ENCODE peak calls at places on chromosomes 12 and 14, in six cellular contexts. One of them, this sample, is unnamed.

GRCh38 chr14:23078692-23079116 is 16.2 kb downstream of the ACIN1 start:
- DNase-seq in neural progenitor cell: no peak
- DNase-seq in MM.1S: no peak
- DNase-seq in HepG2: peak; percentile 76
- DNase-seq in PC-3: peak; percentile 96
- DNase-seq in endothelial cell of umbilical vein: peak; percentile 82
- DNase-seq in this sample: peak; percentile 94

GRCh38 chr12:63163542-63163941 is 12.5 kb upstream of the AVPR1A start:
- DNase-seq in endothelial cell of umbilical vein: no peak
- DNase-seq in HepG2: no peak
- DNase-seq in neural progenitor cell: no peak
- DNase-seq in MM.1S: no peak
- DNase-seq in PC-3: no peak
- DNase-seq in this sample: no peak

GRCh38 chr14:90455100-90455571 is 58.3 kb downstream of the CALM1 start:
- DNase-seq in HepG2: no peak
- DNase-seq in PC-3: no peak
- DNase-seq in neural progenitor cell: peak; percentile 55
- DNase-seq in MM.1S: no peak
- DNase-seq in endothelial cell of umbilical vein: no peak
- DNase-seq in this sample: no peak

GRCh38 chr14:68113328-68113930 is 293.9 kb downstream of the RAD51B start:
- DNase-seq in HepG2: no peak
- DNase-seq in PC-3: no peak
- DNase-seq in neural progenitor cell: no peak
- DNase-seq in endothelial cell of umbilical vein: no peak
- DNase-seq in MM.1S: no peak
- DNase-seq in this sample: no peak

GRCh38 chr14:36510078-36510799 is 9.8 kb downstream of the NKX2-1 start:
- DNase-seq in neural progenitor cell: peak; percentile 73
- DNase-seq in HepG2: no peak
- DNase-seq in PC-3: no peak
- DNase-seq in MM.1S: no peak
- DNase-seq in endothelial cell of umbilical vein: no peak
- DNase-seq in this sample: no peak

GRCh38 chr14:76551906-76552305 is 176.0 kb downstream of the ESRRB start:
- DNase-seq in neural progenitor cell: no peak
- DNase-seq in PC-3: no peak
- DNase-seq in HepG2: no peak
- DNase-seq in MM.1S: no peak
- DNase-seq in endothelial cell of umbilical vein: no peak
- DNase-seq in this sample: peak; percentile 46

GRCh38 chr14:100140452-100141132 is 18.9 kb downstream of the DEGS2 start:
- DNase-seq in MM.1S: no peak
- DNase-seq in HepG2: peak; percentile 82
- DNase-seq in endothelial cell of umbilical vein: peak; percentile 81
- DNase-seq in PC-3: no peak
- DNase-seq in neural progenitor cell: peak; percentile 88
- DNase-seq in this sample: no peak

GRCh38 chr12:116194935-116195431 is 82.5 kb downstream of the MED13L start:
- DNase-seq in HepG2: no peak
- DNase-seq in endothelial cell of umbilical vein: no peak
- DNase-seq in MM.1S: peak; percentile 73
- DNase-seq in neural progenitor cell: no peak
- DNase-seq in PC-3: no peak
- DNase-seq in this sample: no peak

GRCh38 chr12:115709410-115710065 is 568.0 kb downstream of the MED13L start:
- DNase-seq in HepG2: no peak
- DNase-seq in neural progenitor cell: no peak
- DNase-seq in endothelial cell of umbilical vein: no peak
- DNase-seq in MM.1S: no peak
- DNase-seq in PC-3: no peak
- DNase-seq in this sample: no peak

GRCh38 chr12:60174914-60175313 is 579.1 kb downstream of the SLC16A7 start:
- DNase-seq in HepG2: no peak
- DNase-seq in neural progenitor cell: no peak
- DNase-seq in MM.1S: no peak
- DNase-seq in endothelial cell of umbilical vein: no peak
- DNase-seq in PC-3: no peak
- DNase-seq in this sample: no peak

GRCh38 chr12:19978193-19978592 is 390.1 kb upstream of the PDE3A start:
- DNase-seq in neural progenitor cell: no peak
- DNase-seq in PC-3: peak; percentile 2
- DNase-seq in endothelial cell of umbilical vein: peak; percentile 48
- DNase-seq in HepG2: no peak
- DNase-seq in MM.1S: no peak
- DNase-seq in this sample: peak; percentile 1

GRCh38 chr12:75724913-75725312 is 213.5 kb upstream of the KRR1 start:
- DNase-seq in endothelial cell of umbilical vein: peak; percentile 86
- DNase-seq in MM.1S: no peak
- DNase-seq in HepG2: peak; percentile 83
- DNase-seq in PC-3: peak; percentile 92
- DNase-seq in neural progenitor cell: no peak
- DNase-seq in this sample: peak; percentile 43

GRCh38 chr14:74133833-74134481 is 49.2 kb downstream of the LIN52 start:
- DNase-seq in PC-3: no peak
- DNase-seq in neural progenitor cell: no peak
- DNase-seq in MM.1S: no peak
- DNase-seq in endothelial cell of umbilical vein: no peak
- DNase-seq in HepG2: peak; percentile 35
- DNase-seq in this sample: no peak

GRCh38 chr12:125240717-125241116 is 175.5 kb downstream of the AACS start:
- DNase-seq in MM.1S: no peak
- DNase-seq in endothelial cell of umbilical vein: no peak
- DNase-seq in neural progenitor cell: no peak
- DNase-seq in PC-3: no peak
- DNase-seq in HepG2: no peak
- DNase-seq in this sample: no peak

GRCh38 chr12:116427200-116427932 is 131.8 kb upstream of the MAP1LC3B2 start:
- DNase-seq in MM.1S: no peak
- DNase-seq in PC-3: peak; percentile 24
- DNase-seq in endothelial cell of umbilical vein: no peak
- DNase-seq in neural progenitor cell: peak; percentile 65
- DNase-seq in HepG2: no peak
- DNase-seq in this sample: no peak

GRCh38 chr12:18799561-18799960 is 61.6 kb downstream of the CAPZA3 start:
- DNase-seq in neural progenitor cell: no peak
- DNase-seq in PC-3: peak; percentile 11
- DNase-seq in MM.1S: no peak
- DNase-seq in endothelial cell of umbilical vein: peak; percentile 13
- DNase-seq in HepG2: no peak
- DNase-seq in this sample: peak; percentile 40

GRCh38 chr14:59254911-59255545 is 66.6 kb downstream of the DAAM1 start:
- DNase-seq in endothelial cell of umbilical vein: peak; percentile 44
- DNase-seq in MM.1S: no peak
- DNase-seq in neural progenitor cell: no peak
- DNase-seq in HepG2: no peak
- DNase-seq in PC-3: no peak
- DNase-seq in this sample: no peak

GRCh38 chr12:123270380-123271181 is 1.1 kb downstream of the CDK2AP1 start:
- DNase-seq in endothelial cell of umbilical vein: no peak
- DNase-seq in PC-3: no peak
- DNase-seq in HepG2: peak; percentile 23
- DNase-seq in MM.1S: no peak
- DNase-seq in neural progenitor cell: peak; percentile 42
- DNase-seq in this sample: peak; percentile 35

GRCh38 chr12:47870175-47870781 is 34.5 kb downstream of the VDR start:
- DNase-seq in HepG2: peak; percentile 54
- DNase-seq in endothelial cell of umbilical vein: no peak
- DNase-seq in MM.1S: peak; percentile 83
- DNase-seq in PC-3: peak; percentile 28
- DNase-seq in neural progenitor cell: peak; percentile 77
- DNase-seq in this sample: no peak

GRCh38 chr14:103746706-103747105 is 31.1 kb downstream of the ZFYVE21 start:
- DNase-seq in endothelial cell of umbilical vein: no peak
- DNase-seq in HepG2: no peak
- DNase-seq in MM.1S: no peak
- DNase-seq in neural progenitor cell: no peak
- DNase-seq in PC-3: peak; percentile 57
- DNase-seq in this sample: no peak

GRCh38 chr14:103742499-103743255 is 27.1 kb downstream of the ZFYVE21 start:
- DNase-seq in HepG2: no peak
- DNase-seq in endothelial cell of umbilical vein: no peak
- DNase-seq in MM.1S: no peak
- DNase-seq in neural progenitor cell: no peak
- DNase-seq in PC-3: no peak
- DNase-seq in this sample: no peak

GRCh38 chr14:103743691-103744090 is 28.1 kb downstream of the ZFYVE21 start:
- DNase-seq in endothelial cell of umbilical vein: no peak
- DNase-seq in HepG2: no peak
- DNase-seq in PC-3: no peak
- DNase-seq in MM.1S: no peak
- DNase-seq in neural progenitor cell: no peak
- DNase-seq in this sample: no peak

GRCh38 chr14:103745424-103745823 is 29.8 kb downstream of the ZFYVE21 start:
- DNase-seq in HepG2: peak; percentile 61
- DNase-seq in PC-3: no peak
- DNase-seq in neural progenitor cell: no peak
- DNase-seq in MM.1S: no peak
- DNase-seq in endothelial cell of umbilical vein: no peak
- DNase-seq in this sample: no peak

DNA sequence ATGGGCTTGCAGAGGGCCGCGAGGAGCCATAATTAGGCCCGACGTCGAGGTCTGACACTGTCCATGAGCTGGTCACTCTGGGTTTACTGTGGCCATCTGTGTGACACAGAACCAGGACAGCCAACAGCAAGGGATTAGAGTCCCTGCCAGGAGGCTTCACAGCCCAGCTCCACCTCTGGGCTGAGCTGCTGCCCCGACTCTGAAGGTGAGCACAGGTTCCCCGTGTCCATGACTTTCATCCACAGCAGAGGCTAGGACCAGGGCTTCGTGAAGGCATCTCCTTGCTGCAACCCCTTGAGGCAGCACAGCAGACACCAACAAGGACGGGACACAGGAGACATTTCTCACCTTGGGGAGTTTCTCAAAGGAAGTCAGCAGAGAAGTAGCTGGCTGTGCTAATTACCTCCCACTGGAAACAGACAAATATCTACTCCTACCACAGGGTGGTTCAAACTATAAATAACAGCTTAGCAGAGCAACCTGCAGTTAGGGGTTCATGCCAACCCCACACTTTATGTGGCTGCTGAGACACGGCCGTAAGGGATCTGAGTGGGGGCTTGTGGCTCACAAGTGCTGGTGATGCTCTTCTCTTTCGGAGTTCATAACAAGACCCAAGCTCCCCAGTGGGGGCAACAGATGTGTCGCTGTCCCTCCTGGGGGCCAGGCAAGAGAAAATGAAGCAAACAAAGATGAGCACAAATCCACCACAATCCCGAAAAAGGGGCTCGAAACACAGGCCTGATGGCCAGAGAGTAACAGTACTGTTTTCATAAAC is 29.2 kb downstream of the ZFYVE21 start:
- DNase-seq in neural progenitor cell: no peak
- DNase-seq in PC-3: no peak
- DNase-seq in HepG2: no peak
- DNase-seq in MM.1S: no peak
- DNase-seq in endothelial cell of umbilical vein: no peak
- DNase-seq in this sample: no peak
- H2AFZ ChIP-seq in neural progenitor cell: no peak overlapping the region
- H2AFZ ChIP-seq in PC-3: no peak overlapping the region
- H2AFZ ChIP-seq in HepG2: no peak overlapping the region
- H2AFZ ChIP-seq in MM.1S: no peak overlapping the region
- H2AFZ ChIP-seq in endothelial cell of umbilical vein: no peak overlapping the region
- H2AFZ ChIP-seq in this sample: no peak overlapping the region

GRCh38 chr14:31096255-31096654 is 70.1 kb upstream of the STRN3 start:
- DNase-seq in endothelial cell of umbilical vein: no peak
- DNase-seq in HepG2: no peak
- DNase-seq in neural progenitor cell: no peak
- DNase-seq in PC-3: no peak
- DNase-seq in MM.1S: no peak
- DNase-seq in this sample: peak; percentile 41

GRCh38 chr14:31092160-31092708 is 66.1 kb upstream of the STRN3 start:
- DNase-seq in PC-3: no peak
- DNase-seq in HepG2: no peak
- DNase-seq in neural progenitor cell: no peak
- DNase-seq in MM.1S: no peak
- DNase-seq in endothelial cell of umbilical vein: no peak
- DNase-seq in this sample: no peak

GRCh38 chr14:31097081-31097480 is 70.9 kb upstream of the STRN3 start:
- DNase-seq in neural progenitor cell: no peak
- DNase-seq in endothelial cell of umbilical vein: no peak
- DNase-seq in PC-3: no peak
- DNase-seq in HepG2: no peak
- DNase-seq in MM.1S: no peak
- DNase-seq in this sample: no peak

DNA sequence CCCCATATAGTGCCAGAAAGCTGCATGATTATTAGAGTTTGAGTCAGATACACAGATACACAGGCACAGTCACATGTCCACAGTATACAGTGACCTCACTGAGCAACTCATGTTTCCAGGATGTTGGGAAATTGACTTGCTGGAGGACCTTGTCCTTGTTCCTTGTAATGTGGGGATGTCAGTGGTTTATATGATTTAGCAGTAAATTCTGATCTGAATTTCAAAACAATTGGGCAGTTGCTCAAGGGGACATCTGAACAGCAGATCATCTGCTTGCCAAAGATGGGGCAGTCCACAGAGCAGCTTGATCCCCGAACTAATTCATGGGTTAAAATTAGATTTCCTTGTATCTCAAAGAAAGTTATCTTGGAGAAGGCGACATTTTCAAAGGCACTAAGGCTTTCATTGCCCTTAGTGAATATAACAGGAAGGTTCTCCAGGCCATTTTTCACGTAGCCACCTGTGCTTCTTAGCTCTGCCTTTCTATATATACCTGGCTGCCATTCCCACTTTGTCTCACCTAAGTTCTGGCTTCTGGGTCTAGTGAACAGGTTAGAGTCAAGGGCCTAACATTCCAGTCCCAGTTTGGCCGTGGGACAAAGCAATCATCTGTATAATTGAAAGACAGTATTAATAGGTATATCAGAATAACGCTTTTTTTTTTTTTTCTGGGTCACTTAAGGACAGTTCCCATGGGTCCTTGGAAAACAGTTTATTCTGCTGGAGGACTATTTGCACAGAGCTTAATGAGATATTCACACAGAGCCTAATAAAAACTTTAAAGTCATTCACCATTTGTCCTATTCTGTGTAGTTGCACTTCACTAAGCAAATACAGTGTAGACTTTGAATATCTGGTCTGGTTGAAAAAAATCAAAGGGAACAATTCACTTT is 64.9 kb upstream of the STRN3 start:
- DNase-seq in HepG2: peak; percentile 97
- DNase-seq in PC-3: peak; percentile 80
- DNase-seq in neural progenitor cell: no peak
- DNase-seq in endothelial cell of umbilical vein: peak; percentile 66
- DNase-seq in MM.1S: no peak
- DNase-seq in this sample: peak; percentile 88
- H3K27ac ChIP-seq in HepG2: peak overlapping the region; percentile 79
- H3K27ac ChIP-seq in PC-3: peak overlapping the region; percentile 79
- H3K27ac ChIP-seq in neural progenitor cell: no peak overlapping the region
- H3K27ac ChIP-seq in endothelial cell of umbilical vein: no peak overlapping the region
- H3K27ac ChIP-seq in MM.1S: no peak overlapping the region
- H3K27ac ChIP-seq in this sample: peak overlapping the region; percentile 56

GRCh38 chr12:92038476-92038875 is 107.2 kb downstream of the BTG1 start:
- DNase-seq in HepG2: no peak
- DNase-seq in endothelial cell of umbilical vein: no peak
- DNase-seq in neural progenitor cell: no peak
- DNase-seq in MM.1S: no peak
- DNase-seq in PC-3: no peak
- DNase-seq in this sample: no peak
- H2AFZ ChIP-seq in HepG2: no peak overlapping the region
- H2AFZ ChIP-seq in endothelial cell of umbilical vein: no peak overlapping the region
- H2AFZ ChIP-seq in neural progenitor cell: peak overlapping the region; percentile 81
- H2AFZ ChIP-seq in MM.1S: no peak overlapping the region
- H2AFZ ChIP-seq in PC-3: no peak overlapping the region
- H2AFZ ChIP-seq in this sample: no peak overlapping the region

GRCh38 chr14:54440037-54440436 is 1.1 kb downstream of the CNIH1 start:
- DNase-seq in HepG2: no peak
- DNase-seq in PC-3: no peak
- DNase-seq in MM.1S: no peak
- DNase-seq in endothelial cell of umbilical vein: peak; percentile 9
- DNase-seq in neural progenitor cell: no peak
- DNase-seq in this sample: peak; percentile 27
- H3K27ac ChIP-seq in HepG2: peak overlapping the region; percentile 96
- H3K27ac ChIP-seq in PC-3: peak overlapping the region; percentile 74
- H3K27ac ChIP-seq in MM.1S: no peak overlapping the region
- H3K27ac ChIP-seq in endothelial cell of umbilical vein: peak overlapping the region; percentile 83
- H3K27ac ChIP-seq in neural progenitor cell: peak overlapping the region; percentile 97
- H3K27ac ChIP-seq in this sample: peak overlapping the region; percentile 90

This sample was measured in mammary epithelial cell.